ENCODE peak calls at places on chromosomes 12 and 14, in eight cellular contexts. One of them, this sample, is unnamed.

GRCh38 chr12:68159681-68160304 is at the start of gene IFNG:
- DNase-seq in BE2C: no peak
- DNase-seq in HepG2: no peak
- DNase-seq in upper lobe of right lung: no peak
- DNase-seq in heart left ventricle: no peak
- DNase-seq in stimulated activated CD8-positive, alpha-beta memory T cell treated with anti-CD3 and anti-CD28 coated beads, Interleukin-4, amount 100 ng/mL, for 24 hours: no peak
- DNase-seq in lower leg skin: no peak
- DNase-seq in right atrium auricular region: no peak
- DNase-seq in this sample: no peak

GRCh38 chr14:49977126-49977841 is 84.4 kb downstream of the ARF6 start:
- DNase-seq in upper lobe of right lung: no peak
- DNase-seq in BE2C: no peak
- DNase-seq in stimulated activated CD8-positive, alpha-beta memory T cell treated with anti-CD3 and anti-CD28 coated beads, Interleukin-4, amount 100 ng/mL, for 24 hours: no peak
- DNase-seq in HepG2: no peak
- DNase-seq in lower leg skin: peak
- DNase-seq in right atrium auricular region: no peak
- DNase-seq in heart left ventricle: no peak
- DNase-seq in this sample: no peak

GRCh38 chr12:94147991-94148840 is at the start of gene PLXNC1:
- DNase-seq in upper lobe of right lung: peak
- DNase-seq in lower leg skin: peak
- DNase-seq in right atrium auricular region: no peak
- DNase-seq in heart left ventricle: peak
- DNase-seq in BE2C: peak
- DNase-seq in stimulated activated CD8-positive, alpha-beta memory T cell treated with anti-CD3 and anti-CD28 coated beads, Interleukin-4, amount 100 ng/mL, for 24 hours: peak
- DNase-seq in HepG2: no peak
- DNase-seq in this sample: peak

GRCh38 chr14:93085916-93086315 is 29.8 kb downstream of the ITPK1 start:
- DNase-seq in right atrium auricular region: no peak
- DNase-seq in stimulated activated CD8-positive, alpha-beta memory T cell treated with anti-CD3 and anti-CD28 coated beads, Interleukin-4, amount 100 ng/mL, for 24 hours: no peak
- DNase-seq in heart left ventricle: no peak
- DNase-seq in HepG2: no peak
- DNase-seq in lower leg skin: no peak
- DNase-seq in BE2C: no peak
- DNase-seq in upper lobe of right lung: no peak
- DNase-seq in this sample: peak

GRCh38 chr12:50241178-50241577 is 42.1 kb downstream of the LIMA1 start:
- DNase-seq in BE2C: no peak
- DNase-seq in lower leg skin: no peak
- DNase-seq in upper lobe of right lung: no peak
- DNase-seq in stimulated activated CD8-positive, alpha-beta memory T cell treated with anti-CD3 and anti-CD28 coated beads, Interleukin-4, amount 100 ng/mL, for 24 hours: no peak
- DNase-seq in HepG2: peak
- DNase-seq in heart left ventricle: no peak
- DNase-seq in right atrium auricular region: no peak
- DNase-seq in this sample: no peak

GRCh38 chr12:28872654-28873268 is 276.3 kb upstream of the FAR2 start:
- DNase-seq in right atrium auricular region: no peak
- DNase-seq in lower leg skin: no peak
- DNase-seq in upper lobe of right lung: no peak
- DNase-seq in BE2C: peak
- DNase-seq in HepG2: peak
- DNase-seq in heart left ventricle: peak
- DNase-seq in stimulated activated CD8-positive, alpha-beta memory T cell treated with anti-CD3 and anti-CD28 coated beads, Interleukin-4, amount 100 ng/mL, for 24 hours: no peak
- DNase-seq in this sample: peak

GRCh38 chr12:109449845-109450532 is 27.1 kb downstream of the KCTD10 start:
- DNase-seq in upper lobe of right lung: no peak
- DNase-seq in HepG2: no peak
- DNase-seq in right atrium auricular region: no peak
- DNase-seq in lower leg skin: no peak
- DNase-seq in BE2C: no peak
- DNase-seq in heart left ventricle: no peak
- DNase-seq in stimulated activated CD8-positive, alpha-beta memory T cell treated with anti-CD3 and anti-CD28 coated beads, Interleukin-4, amount 100 ng/mL, for 24 hours: no peak
- DNase-seq in this sample: no peak

GRCh38 chr12:53213348-53213747 is 6.3 kb upstream of the ITGB7 start:
- DNase-seq in BE2C: peak
- DNase-seq in heart left ventricle: peak
- DNase-seq in right atrium auricular region: peak
- DNase-seq in lower leg skin: peak
- DNase-seq in HepG2: peak
- DNase-seq in stimulated activated CD8-positive, alpha-beta memory T cell treated with anti-CD3 and anti-CD28 coated beads, Interleukin-4, amount 100 ng/mL, for 24 hours: peak
- DNase-seq in upper lobe of right lung: peak
- DNase-seq in this sample: peak

GRCh38 chr12:68189766-68190700 is 30.5 kb upstream of the IFNG start:
- DNase-seq in lower leg skin: no peak
- DNase-seq in heart left ventricle: no peak
- DNase-seq in BE2C: no peak
- DNase-seq in HepG2: no peak
- DNase-seq in right atrium auricular region: no peak
- DNase-seq in upper lobe of right lung: no peak
- DNase-seq in stimulated activated CD8-positive, alpha-beta memory T cell treated with anti-CD3 and anti-CD28 coated beads, Interleukin-4, amount 100 ng/mL, for 24 hours: no peak
- DNase-seq in this sample: no peak

GRCh38 chr14:53109028-53109687 is 44.0 kb downstream of the DDHD1 start:
- DNase-seq in upper lobe of right lung: no peak
- DNase-seq in BE2C: no peak
- DNase-seq in HepG2: no peak
- DNase-seq in right atrium auricular region: no peak
- DNase-seq in lower leg skin: no peak
- DNase-seq in heart left ventricle: no peak
- DNase-seq in stimulated activated CD8-positive, alpha-beta memory T cell treated with anti-CD3 and anti-CD28 coated beads, Interleukin-4, amount 100 ng/mL, for 24 hours: peak
- DNase-seq in this sample: no peak

GRCh38 chr14:72679106-72679505 is 214.8 kb downstream of the DPF3 start:
- DNase-seq in BE2C: peak
- DNase-seq in right atrium auricular region: no peak
- DNase-seq in stimulated activated CD8-positive, alpha-beta memory T cell treated with anti-CD3 and anti-CD28 coated beads, Interleukin-4, amount 100 ng/mL, for 24 hours: no peak
- DNase-seq in heart left ventricle: peak
- DNase-seq in lower leg skin: no peak
- DNase-seq in upper lobe of right lung: no peak
- DNase-seq in HepG2: no peak
- DNase-seq in this sample: peak

GRCh38 chr12:6323340-6323994 is 13.0 kb downstream of the PLEKHG6 start:
- DNase-seq in heart left ventricle: peak
- DNase-seq in upper lobe of right lung: no peak
- DNase-seq in stimulated activated CD8-positive, alpha-beta memory T cell treated with anti-CD3 and anti-CD28 coated beads, Interleukin-4, amount 100 ng/mL, for 24 hours: no peak
- DNase-seq in HepG2: peak
- DNase-seq in right atrium auricular region: peak
- DNase-seq in BE2C: peak
- DNase-seq in lower leg skin: no peak
- DNase-seq in this sample: peak

GRCh38 chr12:76455582-76456345 is 103.8 kb downstream of the OSBPL8 start:
- DNase-seq in stimulated activated CD8-positive, alpha-beta memory T cell treated with anti-CD3 and anti-CD28 coated beads, Interleukin-4, amount 100 ng/mL, for 24 hours: no peak
- DNase-seq in heart left ventricle: no peak
- DNase-seq in right atrium auricular region: no peak
- DNase-seq in lower leg skin: no peak
- DNase-seq in HepG2: peak
- DNase-seq in upper lobe of right lung: no peak
- DNase-seq in BE2C: peak
- DNase-seq in this sample: peak

GRCh38 chr14:94685681-94686485 is 73.7 kb downstream of the SERPINA3 start:
- DNase-seq in stimulated activated CD8-positive, alpha-beta memory T cell treated with anti-CD3 and anti-CD28 coated beads, Interleukin-4, amount 100 ng/mL, for 24 hours: no peak
- DNase-seq in lower leg skin: peak
- DNase-seq in upper lobe of right lung: peak
- DNase-seq in right atrium auricular region: no peak
- DNase-seq in BE2C: no peak
- DNase-seq in HepG2: no peak
- DNase-seq in heart left ventricle: no peak
- DNase-seq in this sample: no peak

GRCh38 chr14:21268612-21269251 is 510 bp downstream of the HNRNPC start:
- DNase-seq in stimulated activated CD8-positive, alpha-beta memory T cell treated with anti-CD3 and anti-CD28 coated beads, Interleukin-4, amount 100 ng/mL, for 24 hours: no peak
- DNase-seq in HepG2: peak
- DNase-seq in heart left ventricle: peak
- DNase-seq in BE2C: peak
- DNase-seq in lower leg skin: no peak
- DNase-seq in upper lobe of right lung: no peak
- DNase-seq in right atrium auricular region: no peak
- DNase-seq in this sample: peak

GRCh38 chr12:98343002-98343567 is 172.3 kb upstream of the TMPO start:
- DNase-seq in upper lobe of right lung: no peak
- DNase-seq in lower leg skin: no peak
- DNase-seq in right atrium auricular region: no peak
- DNase-seq in HepG2: no peak
- DNase-seq in BE2C: no peak
- DNase-seq in stimulated activated CD8-positive, alpha-beta memory T cell treated with anti-CD3 and anti-CD28 coated beads, Interleukin-4, amount 100 ng/mL, for 24 hours: no peak
- DNase-seq in heart left ventricle: no peak
- DNase-seq in this sample: no peak

GRCh38 chr14:34237098-34237497 is 224.9 kb downstream of the SPTSSA start:
- DNase-seq in lower leg skin: no peak
- DNase-seq in right atrium auricular region: no peak
- DNase-seq in stimulated activated CD8-positive, alpha-beta memory T cell treated with anti-CD3 and anti-CD28 coated beads, Interleukin-4, amount 100 ng/mL, for 24 hours: no peak
- DNase-seq in HepG2: peak
- DNase-seq in BE2C: no peak
- DNase-seq in upper lobe of right lung: no peak
- DNase-seq in heart left ventricle: no peak
- DNase-seq in this sample: no peak

GRCh38 chr14:98840511-98840910 is 431.5 kb downstream of the BCL11B start:
- DNase-seq in heart left ventricle: no peak
- DNase-seq in HepG2: no peak
- DNase-seq in lower leg skin: no peak
- DNase-seq in stimulated activated CD8-positive, alpha-beta memory T cell treated with anti-CD3 and anti-CD28 coated beads, Interleukin-4, amount 100 ng/mL, for 24 hours: no peak
- DNase-seq in BE2C: no peak
- DNase-seq in right atrium auricular region: no peak
- DNase-seq in upper lobe of right lung: no peak
- DNase-seq in this sample: no peak

GRCh38 chr14:99524091-99524661 is 43.0 kb downstream of the CCNK start:
- DNase-seq in upper lobe of right lung: no peak
- DNase-seq in BE2C: no peak
- DNase-seq in lower leg skin: no peak
- DNase-seq in stimulated activated CD8-positive, alpha-beta memory T cell treated with anti-CD3 and anti-CD28 coated beads, Interleukin-4, amount 100 ng/mL, for 24 hours: no peak
- DNase-seq in right atrium auricular region: no peak
- DNase-seq in HepG2: no peak
- DNase-seq in heart left ventricle: no peak
- DNase-seq in this sample: peak

GRCh38 chr12:110126557-110126956 is 2.4 kb downstream of the IFT81 start:
- DNase-seq in HepG2: no peak
- DNase-seq in right atrium auricular region: no peak
- DNase-seq in stimulated activated CD8-positive, alpha-beta memory T cell treated with anti-CD3 and anti-CD28 coated beads, Interleukin-4, amount 100 ng/mL, for 24 hours: no peak
- DNase-seq in upper lobe of right lung: no peak
- DNase-seq in lower leg skin: no peak
- DNase-seq in BE2C: no peak
- DNase-seq in heart left ventricle: no peak
- DNase-seq in this sample: no peak

GRCh38 chr14:56325251-56325839 is 207.1 kb downstream of the PELI2 start:
- DNase-seq in stimulated activated CD8-positive, alpha-beta memory T cell treated with anti-CD3 and anti-CD28 coated beads, Interleukin-4, amount 100 ng/mL, for 24 hours: no peak
- DNase-seq in lower leg skin: no peak
- DNase-seq in heart left ventricle: no peak
- DNase-seq in right atrium auricular region: no peak
- DNase-seq in HepG2: no peak
- DNase-seq in upper lobe of right lung: no peak
- DNase-seq in BE2C: no peak
- DNase-seq in this sample: no peak

GRCh38 chr12:80553316-80553715 is 109.3 kb downstream of the PTPRQ start:
- DNase-seq in heart left ventricle: no peak
- DNase-seq in lower leg skin: no peak
- DNase-seq in right atrium auricular region: no peak
- DNase-seq in HepG2: no peak
- DNase-seq in upper lobe of right lung: no peak
- DNase-seq in stimulated activated CD8-positive, alpha-beta memory T cell treated with anti-CD3 and anti-CD28 coated beads, Interleukin-4, amount 100 ng/mL, for 24 hours: no peak
- DNase-seq in BE2C: no peak
- DNase-seq in this sample: no peak

GRCh38 chr14:104580961-104581360 is 1.4 kb downstream of the C14orf180 start:
- DNase-seq in upper lobe of right lung: no peak
- DNase-seq in right atrium auricular region: peak
- DNase-seq in BE2C: peak
- DNase-seq in lower leg skin: no peak
- DNase-seq in HepG2: no peak
- DNase-seq in stimulated activated CD8-positive, alpha-beta memory T cell treated with anti-CD3 and anti-CD28 coated beads, Interleukin-4, amount 100 ng/mL, for 24 hours: no peak
- DNase-seq in heart left ventricle: peak
- DNase-seq in this sample: no peak

GRCh38 chr12:77163068-77163810 is 97.9 kb upstream of the E2F7 start:
- DNase-seq in right atrium auricular region: no peak
- DNase-seq in HepG2: no peak
- DNase-seq in stimulated activated CD8-positive, alpha-beta memory T cell treated with anti-CD3 and anti-CD28 coated beads, Interleukin-4, amount 100 ng/mL, for 24 hours: no peak
- DNase-seq in upper lobe of right lung: no peak
- DNase-seq in BE2C: no peak
- DNase-seq in lower leg skin: no peak
- DNase-seq in heart left ventricle: no peak
- DNase-seq in this sample: no peak

GRCh38 chr12:125145196-125145595 is 80.0 kb downstream of the AACS start:
- DNase-seq in right atrium auricular region: no peak
- DNase-seq in lower leg skin: no peak
- DNase-seq in HepG2: no peak
- DNase-seq in stimulated activated CD8-positive, alpha-beta memory T cell treated with anti-CD3 and anti-CD28 coated beads, Interleukin-4, amount 100 ng/mL, for 24 hours: no peak
- DNase-seq in BE2C: no peak
- DNase-seq in upper lobe of right lung: no peak
- DNase-seq in heart left ventricle: no peak
- DNase-seq in this sample: no peak

GRCh38 chr12:44812062-44812461 is 64.1 kb downstream of the NELL2 start:
- DNase-seq in BE2C: no peak
- DNase-seq in right atrium auricular region: no peak
- DNase-seq in stimulated activated CD8-positive, alpha-beta memory T cell treated with anti-CD3 and anti-CD28 coated beads, Interleukin-4, amount 100 ng/mL, for 24 hours: no peak
- DNase-seq in lower leg skin: no peak
- DNase-seq in HepG2: no peak
- DNase-seq in heart left ventricle: no peak
- DNase-seq in upper lobe of right lung: no peak
- DNase-seq in this sample: no peak